ENCODE peak calls at places on chromosomes 16 and 17, in ten cellular contexts. M is transverse colon, I is psoas muscle, P is endodermal cell, V is lower lobe of right lung, D is cardiac muscle cell, Y is heart left ventricle, O is Peyer's patch, Z is IMR-90, R is uterus. X is an unnamed sample. For H3K36me3, the result is how much of the 10 kb centered on the place peaks cover.

GRCh38 chr17:76968707-76969597 is 100.7 kb downstream of the MGAT5B start:
- DNase-seq in I (no peak), P (peak), Y (no peak), V (peak), O (peak), Z (no peak), M (peak), D (peak), R (no peak), X (no peak)

GRCh38 chr16:10675861-10676260 is 18.9 kb downstream of the TEKT5 start:
- DNase-seq in O (no peak), Y (no peak), Z (no peak), M (no peak), D (no peak), I (no peak), V (no peak), R (no peak), P (peak), X (no peak)

GRCh38 chr17:74773871-74774286 is 2.3 kb downstream of the NAT9 start:
- DNase-seq in Z (peak), I (no peak), Y (no peak), V (no peak), O (no peak), P (no peak), M (no peak), D (peak), R (no peak), X (no peak)

GRCh38 chr17:18626152-18626870 is 17.9 kb downstream of the TBC1D28 start:
- DNase-seq in I (no peak), V (no peak), O (no peak), M (no peak), Y (no peak), R (no peak), Z (no peak), P (no peak), D (no peak), X (no peak)

GRCh38 chr16:69017036-69017783 is 88.2 kb upstream of the HAS3 start:
- DNase-seq in O (no peak), M (no peak), Z (peak), Y (no peak), R (no peak), P (no peak), I (no peak), V (no peak), D (peak), X (no peak)

GRCh38 chr17:21176996-21177395 is 37.0 kb downstream of the TMEM11 start:
- DNase-seq in O (no peak), Y (peak), M (no peak), I (no peak), P (peak), V (no peak), R (peak), D (no peak), Z (no peak), X (no peak)

GRCh38 chr17:38330941-38331411 is 12.8 kb downstream of the GPR179 start:
- DNase-seq in Z (no peak), V (peak), P (peak), D (no peak), R (no peak), O (no peak), M (no peak), Y (no peak), I (no peak), X (no peak)

GRCh38 chr16:85197611-85198566 is 85.6 kb upstream of the CIBAR2 start:
- DNase-seq in P (no peak), Y (no peak), O (no peak), R (no peak), I (no peak), M (no peak), V (no peak), Z (no peak), D (no peak), X (no peak)

GRCh38 chr16:70437017-70437581 is 1.8 kb downstream of the ST3GAL2 start:
- DNase-seq in Y (no peak), D (peak), V (no peak), Z (peak), R (peak), I (peak), P (peak), M (no peak), O (no peak), X (no peak)

GRCh38 chr17:9290226-9290613 is 268.9 kb downstream of the NTN1 start:
- DNase-seq in D (no peak), P (peak), Z (no peak), O (no peak), I (no peak), R (no peak), Y (no peak), M (no peak), V (no peak), X (no peak)

GRCh38 chr17:1636732-1637285 is 8.2 kb upstream of the SLC43A2 start:
- DNase-seq in Z (no peak), Y (no peak), M (no peak), D (no peak), P (no peak), I (no peak), R (no peak), O (no peak), V (no peak), X (no peak)

GRCh38 chr17:44549736-44550135 is 7.5 kb upstream of the FZD2 start:
- DNase-seq in D (no peak), R (no peak), Z (no peak), P (peak), I (no peak), V (no peak), M (no peak), Y (no peak), O (no peak), X (no peak)

GRCh38 chr17:7667616-7668406 is 17.1 kb downstream of the ATP1B2 start:
- DNase-seq in V (no peak), I (no peak), P (peak), R (no peak), Y (no peak), Z (no peak), O (no peak), M (no peak), D (no peak), X (no peak)
- H3K36me3 ChIP-seq in V (half or more), I (under half), P (under half), R (under half), Y (under half), Z (under half), O (half or more), M (under half), D (under half), X (under half)

DNA sequence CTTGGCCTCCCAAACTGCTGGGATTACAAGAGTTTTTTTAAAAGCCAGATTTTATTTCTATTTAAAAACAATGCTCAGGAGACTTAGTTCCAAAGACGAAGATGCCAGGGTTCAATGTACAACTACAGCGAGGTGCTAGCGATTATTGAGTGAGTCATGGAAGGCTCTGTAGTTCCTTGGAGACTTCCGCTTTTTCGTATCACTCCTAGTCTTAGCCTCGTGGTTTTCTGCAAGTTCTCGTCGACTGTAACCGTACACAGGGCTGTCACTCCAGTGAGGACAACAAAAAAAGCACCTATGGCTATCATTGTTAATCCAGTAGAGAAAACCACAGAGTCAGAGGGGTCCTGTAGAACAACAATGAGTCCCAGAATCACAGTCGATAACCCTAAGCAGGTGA is 22.7 kb upstream of the ZC3H7A start:
- DNase-seq in M (no peak), Y (no peak), Z (no peak), O (no peak), P (no peak), V (no peak), R (no peak), D (no peak), I (no peak), X (no peak)
- H3K36me3 ChIP-seq in M (under half), Y (under half), Z (under half), O (under half), P (under half), V (under half), R (under half), D (under half), I (under half), X (under half)

DNA sequence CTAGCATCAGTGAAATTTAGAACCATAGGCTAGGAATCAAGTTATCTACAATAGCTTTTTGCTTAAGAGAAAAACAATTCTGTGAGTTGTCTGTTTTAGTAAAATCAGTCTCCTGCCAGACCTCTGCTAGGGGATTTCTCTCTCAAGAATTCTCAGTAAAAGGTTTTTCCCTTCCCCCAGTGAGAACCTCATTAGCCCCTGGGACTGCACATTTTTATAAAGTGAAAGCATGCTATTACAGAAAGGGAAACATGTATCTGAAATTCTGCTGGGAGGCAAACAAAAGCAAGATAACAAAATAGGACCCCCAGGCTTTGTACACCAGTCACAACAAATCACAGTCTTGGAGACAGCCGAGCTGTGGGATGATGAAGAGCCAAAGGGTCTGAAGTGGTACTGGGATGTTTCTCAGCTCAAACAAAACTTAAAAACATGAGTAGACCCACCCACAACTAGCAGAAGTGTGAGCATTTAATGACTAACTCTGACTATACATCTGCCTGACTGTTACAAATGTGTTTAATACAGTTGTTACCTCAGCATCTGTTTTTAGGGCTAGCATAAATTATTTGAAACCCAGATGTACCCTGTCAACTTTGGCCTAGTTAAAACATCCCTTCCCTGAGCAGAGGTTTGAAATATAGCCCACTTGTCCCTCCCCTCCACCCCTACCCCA is 20.0 kb upstream of the GLG1 start:
- DNase-seq in Z (peak), Y (no peak), I (no peak), O (no peak), D (no peak), V (no peak), P (no peak), M (no peak), R (no peak), X (no peak)
- H3K36me3 ChIP-seq in Z (under half), Y (half or more), I (under half), O (half or more), D (half or more), V (half or more), P (half or more), M (half or more), R (under half), X (under half)

GRCh38 chr16:53258809-53259208 is 175.5 kb upstream of the RBL2 start:
- DNase-seq in I (no peak), O (no peak), Z (no peak), D (no peak), P (no peak), Y (no peak), V (no peak), M (no peak), R (no peak), X (no peak)
- H3K36me3 ChIP-seq in I (under half), O (half or more), Z (under half), D (half or more), P (half or more), Y (half or more), V (half or more), M (half or more), R (under half), X (under half)

DNA sequence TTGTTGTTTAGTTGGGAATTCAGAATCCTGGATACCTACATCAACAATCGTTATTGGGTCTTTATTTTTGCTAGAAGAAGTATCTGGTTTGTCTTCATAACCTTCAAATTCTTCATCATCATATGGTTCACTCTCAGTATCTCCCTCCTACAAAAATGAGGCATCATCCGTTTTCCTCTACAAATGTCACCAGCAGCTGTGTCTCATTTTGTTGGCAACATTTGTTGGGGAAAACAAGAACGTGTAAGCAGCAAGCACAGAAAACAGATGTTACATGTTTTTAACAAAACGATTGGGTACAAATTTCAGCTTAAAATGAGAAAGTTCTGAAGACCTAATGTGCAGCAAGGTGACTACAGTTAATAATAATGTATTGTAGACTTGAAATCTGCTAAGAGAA is 8.7 kb downstream of the CCDC47 start:
- DNase-seq in I (no peak), Z (no peak), V (no peak), R (no peak), Y (no peak), M (no peak), D (no peak), O (no peak), P (no peak), X (no peak)
- H3K36me3 ChIP-seq in I (under half), Z (under half), V (half or more), R (under half), Y (under half), M (under half), D (under half), O (half or more), P (half or more), X (half or more)

GRCh38 chr17:78541488-78542237 is 35.5 kb downstream of the DNAH17 start:
- DNase-seq in D (no peak), R (no peak), M (no peak), P (peak), Y (no peak), O (no peak), V (peak), I (no peak), Z (no peak), X (no peak)
- H3K36me3 ChIP-seq in D (under half), R (under half), M (under half), P (under half), Y (under half), O (under half), V (under half), I (under half), Z (under half), X (under half)

GRCh38 chr16:56462064-56462796 is 10.9 kb downstream of the OGFOD1 start:
- DNase-seq in R (no peak), O (no peak), D (no peak), P (no peak), V (no peak), M (no peak), I (no peak), Y (no peak), Z (no peak), X (no peak)

GRCh38 chr16:56451753-56452689 is 667 bp downstream of the OGFOD1 start:
- DNase-seq in Z (peak), P (peak), Y (peak), V (no peak), O (no peak), D (peak), M (peak), R (no peak), I (peak), X (no peak)

GRCh38 chr16:56463153-56463552 is 11.8 kb downstream of the OGFOD1 start:
- DNase-seq in V (no peak), R (no peak), P (no peak), D (no peak), I (no peak), M (no peak), O (no peak), Y (no peak), Z (no peak), X (no peak)

GRCh38 chr16:56460101-56460500 is 8.7 kb downstream of the OGFOD1 start:
- DNase-seq in R (no peak), O (no peak), Z (no peak), I (no peak), Y (no peak), M (no peak), P (no peak), V (no peak), D (no peak), X (no peak)

DNA sequence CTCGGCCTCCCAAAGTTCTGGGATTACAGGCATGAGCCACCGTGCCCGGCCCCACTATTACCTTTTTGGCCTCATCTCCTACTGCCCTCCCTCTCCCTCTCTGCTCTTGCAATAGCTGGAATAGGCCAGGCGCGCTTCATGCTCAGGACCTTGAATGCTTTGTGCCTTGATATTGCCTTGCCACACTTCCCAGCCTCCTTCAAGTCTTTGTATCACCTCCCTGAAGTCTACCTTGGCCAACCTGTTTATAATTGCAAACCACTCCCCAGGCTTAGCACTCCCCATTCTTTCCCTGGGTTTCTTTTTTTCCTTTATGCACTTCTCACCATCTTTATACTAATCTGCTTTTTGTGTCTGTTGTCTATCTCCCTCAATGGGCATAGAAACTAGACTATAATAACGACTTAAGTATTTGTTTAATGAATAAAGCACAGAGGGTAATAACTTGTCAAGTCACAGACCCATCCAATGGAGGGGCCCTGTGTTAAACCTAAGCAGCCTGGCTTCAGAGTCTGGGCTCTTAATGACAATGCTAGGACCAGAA is 6.6 kb downstream of the OGFOD1 start:
- DNase-seq in M (no peak), V (no peak), Y (no peak), Z (no peak), I (no peak), R (no peak), O (no peak), D (no peak), P (no peak), X (no peak)
- H3K36me3 ChIP-seq in M (under half), V (half or more), Y (half or more), Z (under half), I (under half), R (under half), O (half or more), D (under half), P (half or more), X (under half)

GRCh38 chr16:78577597-78577996 is 478.1 kb downstream of the WWOX start:
- DNase-seq in M (no peak), I (no peak), Y (no peak), D (no peak), P (no peak), R (no peak), O (no peak), Z (no peak), V (no peak), X (no peak)
- H3K36me3 ChIP-seq in M (under half), I (under half), Y (under half), D (under half), P (under half), R (under half), O (under half), Z (under half), V (under half), X (under half)

GRCh38 chr16:9119795-9120194 is 28.4 kb downstream of the HAPSTR1 start:
- DNase-seq in Z (peak), M (no peak), V (no peak), O (no peak), D (peak), I (no peak), Y (no peak), P (no peak), R (peak), X (no peak)
- H3K36me3 ChIP-seq in Z (under half), M (under half), V (half or more), O (under half), D (under half), I (under half), Y (under half), P (half or more), R (under half), X (under half)

DNA sequence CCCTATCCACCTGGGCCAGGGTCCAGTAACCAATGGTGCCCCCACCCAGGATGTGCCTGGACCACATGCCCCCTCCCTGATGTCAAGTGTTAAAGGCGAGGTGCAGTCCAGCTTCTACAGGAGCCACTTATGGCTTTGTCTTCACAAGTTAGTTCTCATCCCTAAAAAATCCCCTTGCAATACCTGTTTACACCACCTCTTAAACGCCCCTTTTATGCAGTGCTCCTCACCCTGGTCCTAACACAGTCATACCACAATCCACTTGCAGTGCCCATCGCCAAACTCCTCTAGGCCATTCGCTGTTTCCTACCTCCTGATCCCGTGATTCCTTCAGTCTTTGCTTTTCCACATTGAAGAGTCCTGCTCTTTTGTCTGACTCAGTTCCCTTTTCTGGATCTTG is 7.1 kb downstream of the GLYR1 start:
- DNase-seq in V (no peak), I (no peak), O (no peak), P (no peak), D (no peak), Y (no peak), R (no peak), Z (no peak), M (no peak), X (no peak)
- H3K36me3 ChIP-seq in V (half or more), I (under half), O (half or more), P (half or more), D (half or more), Y (half or more), R (under half), Z (half or more), M (half or more), X (half or more)